ENCODE peak calls at places on chromosomes 7 and 10, in ten cellular contexts. N is GM23338; T is lung microvascular endothelial cell; I is stimulated activated CD4-positive, alpha-beta T cell treated with anti-CD3 and anti-CD28 coated beads, Interleukin-4, amount 100 ng/mL, for 4 hours; W is activated T-helper 9 cell treated with anti-CD3 and anti-CD28 coated beads, Interleukin-2, amount 50 U/mL, for 16 hours; J is SK-N-SH; S is activated CD8-positive, alpha-beta memory T cell treated with anti-CD3 and anti-CD28 coated beads, Interleukin-2, amount 50 U/mL, for 4 hours; R is T-helper 17 cell; O is thoracic aorta; B is T-helper 2 cell. Z is an unnamed sample.

GRCh38 chr7:2271273-2272026 is 29.4 kb downstream of the NUDT1 start:
- DNase-seq in N (no peak), T (no peak), I (no peak), W (no peak), J (peak; percentile 29), S (no peak), R (no peak), O (no peak), B (no peak), Z (no peak)

GRCh38 chr7:123070702-123071286 is 75.3 kb upstream of the TAS2R16 start:
- DNase-seq in N (peak; percentile 54), T (peak; percentile 15), I (no peak), W (no peak), J (peak; percentile 39), S (no peak), R (no peak), O (no peak), B (no peak), Z (peak; percentile 43)

GRCh38 chr7:149824301-149824741 is 13.9 kb upstream of the ZNF862 start:
- DNase-seq in N (no peak), T (no peak), I (no peak), W (no peak), J (no peak), S (no peak), R (no peak), O (no peak), B (no peak), Z (no peak)

GRCh38 chr10:110845756-110846620 is 25.7 kb upstream of the PDCD4 start:
- DNase-seq in N (no peak), T (no peak), I (no peak), W (no peak), J (no peak), S (no peak), R (no peak), O (no peak), B (no peak), Z (peak; percentile 21)

GRCh38 chr10:14093735-14094484 is 236.8 kb downstream of the FRMD4A start:
- DNase-seq in N (peak; percentile 84), T (peak; percentile 77), I (no peak), W (no peak), J (peak; percentile 52), S (no peak), R (no peak), O (no peak), B (no peak), Z (no peak)

GRCh38 chr10:29117781-29118180 is 171.1 kb upstream of the LYZL1 start:
- DNase-seq in N (no peak), T (no peak), I (no peak), W (no peak), J (no peak), S (no peak), R (no peak), O (no peak), B (no peak), Z (no peak)

GRCh38 chr10:30645340-30645827 is 15.8 kb upstream of the LYZL2 start:
- DNase-seq in N (peak; percentile 40), T (peak; percentile 40), I (no peak), W (no peak), J (peak; percentile 43), S (no peak), R (no peak), O (no peak), B (no peak), Z (peak; percentile 25)

GRCh38 chr7:25858562-25859411 is 293.2 kb upstream of the NFE2L3 start:
- DNase-seq in N (peak; percentile 71), T (no peak), I (no peak), W (no peak), J (no peak), S (no peak), R (no peak), O (no peak), B (no peak), Z (no peak)

GRCh38 chr7:117872565-117873055 is 631 bp downstream of the CTTNBP2 start:
- DNase-seq in N (peak; percentile 51), T (peak; percentile 1), I (no peak), W (no peak), J (no peak), S (no peak), R (no peak), O (no peak), B (no peak), Z (no peak)

GRCh38 chr10:27150261-27150660 is 3.9 kb downstream of the YME1L1 start:
- DNase-seq in N (peak; percentile 19), T (no peak), I (no peak), W (no peak), J (no peak), S (no peak), R (no peak), O (no peak), B (no peak), Z (no peak)

GRCh38 chr7:54888736-54889082 is 129.7 kb upstream of the SEC61G start:
- DNase-seq in N (no peak), T (no peak), I (no peak), W (no peak), J (peak; percentile 63), S (no peak), R (no peak), O (no peak), B (no peak), Z (no peak)

GRCh38 chr7:5766321-5766761 is 15.1 kb downstream of the RNF216 start:
- DNase-seq in N (no peak), T (no peak), I (no peak), W (no peak), J (no peak), S (no peak), R (no peak), O (no peak), B (no peak), Z (no peak)

GRCh38 chr7:22980422-22980821 is 33.5 kb downstream of the HYCC1 start:
- DNase-seq in N (no peak), T (no peak), I (no peak), W (no peak), J (no peak), S (no peak), R (no peak), O (no peak), B (no peak), Z (no peak)

Z was measured in BE2C.